ENCODE peak calls at places on chromosomes 12 and 14, in eight cellular contexts. J, Y, R, Q, V, P, N and K are unnamed samples.
A peak's percentile ranks its signal among the peaks of the same experiment; 100 is the strongest.

GRCh38 chr14:93019970-93020369 is 95.8 kb downstream of the ITPK1 start:
- DNase-seq in N (no peak), J (peak; percentile 92), R (no peak), V (no peak), Q (no peak), P (no peak), Y (no peak), K (no peak)

GRCh38 chr14:33414041-33414440 is 475.4 kb downstream of the NPAS3 start:
- DNase-seq in V (no peak), J (no peak), R (no peak), Y (no peak), N (no peak), Q (no peak), P (no peak), K (no peak)

GRCh38 chr14:96519970-96520369 is 17.8 kb downstream of the PAPOLA start:
- DNase-seq in J (no peak), P (no peak), Y (no peak), R (no peak), N (no peak), Q (no peak), V (no peak), K (no peak)

GRCh38 chr14:73058923-73059311 is 583 bp downstream of the RBM25 start:
- DNase-seq in R (no peak), P (no peak), Y (peak; percentile 67), J (peak; percentile 7), N (no peak), Q (peak; percentile 39), V (no peak), K (peak; percentile 35)

GRCh38 chr12:3836641-3837040 is 36.6 kb downstream of the PARP11 start:
- DNase-seq in Q (no peak), V (no peak), N (no peak), P (no peak), Y (no peak), R (no peak), J (no peak), K (no peak)

GRCh38 chr12:85874064-85874463 is at the start of gene NTS:
- DNase-seq in J (no peak), V (no peak), Y (no peak), R (no peak), Q (peak; percentile 29), P (no peak), N (no peak), K (no peak)

GRCh38 chr12:124387510-124387855 is 92.6 kb downstream of the RFLNA start:
- DNase-seq in R (peak; percentile 86), P (peak; percentile 61), Q (no peak), J (peak; percentile 37), V (no peak), N (no peak), Y (no peak), K (peak; percentile 30)

GRCh38 chr12:107748472-107748871 is 12.5 kb downstream of the PRDM4 start:
- DNase-seq in N (no peak), V (no peak), R (no peak), Q (no peak), J (no peak), Y (no peak), P (no peak), K (no peak)

GRCh38 chr12:70831538-70831937 is 89.0 kb downstream of the PTPRR start:
- DNase-seq in J (no peak), Y (no peak), N (no peak), V (no peak), Q (no peak), R (no peak), P (no peak), K (no peak)

GRCh38 chr14:49598479-49599301 is at the start of gene LRR1:
- DNase-seq in R (peak; percentile 83), V (peak; percentile 73), P (peak; percentile 91), Y (peak; percentile 89), Q (peak; percentile 91), N (peak; percentile 94), J (peak; percentile 76), K (peak; percentile 89)

DNA sequence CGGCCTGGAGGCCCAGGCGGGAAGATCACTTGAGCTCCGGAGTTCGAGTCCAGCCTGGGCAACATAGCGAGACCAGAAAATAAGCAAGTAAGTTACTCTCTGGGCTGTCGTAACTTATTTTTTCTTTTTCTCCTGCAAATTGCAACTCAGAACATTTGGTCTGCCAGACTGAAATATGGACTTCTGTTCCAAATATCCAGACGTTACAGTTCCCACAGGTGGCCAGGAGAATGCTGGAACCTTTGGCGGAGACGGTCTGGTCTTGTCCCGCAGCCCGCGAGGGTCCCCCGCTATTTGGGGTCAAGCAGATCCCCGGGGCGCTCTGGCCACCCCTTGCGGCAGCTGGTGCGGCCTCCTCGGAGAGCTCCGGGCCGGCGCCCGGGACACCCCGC is 488 bp upstream of the PLEKHH1 start:
- DNase-seq in P (no peak), Y (no peak), N (no peak), R (no peak), J (no peak), V (no peak), Q (no peak), K (no peak)
- TF ChIP-seq CTCF in P (no peak), Y (no peak), N (no peak), R (no peak), J (no peak), V (no peak), Q (no peak), K (no peak)

GRCh38 chr14:70148911-70149675 is 39.7 kb downstream of the SLC8A3 start:
- DNase-seq in P (no peak), Y (no peak), Q (no peak), N (no peak), J (no peak), R (no peak), V (no peak), K (no peak)
- TF ChIP-seq CTCF in P (no peak), Y (no peak), Q (no peak), N (no peak), J (no peak), R (no peak), V (no peak), K (no peak)

GRCh38 chr12:45183263-45183662 is 32.6 kb upstream of the ANO6 start:
- DNase-seq in J (peak; percentile 13), N (no peak), V (no peak), R (no peak), P (no peak), Q (peak; percentile 12), Y (no peak), K (no peak)
- TF ChIP-seq CTCF in J (peak; percentile 51), N (no peak), V (peak; percentile 49), R (peak; percentile 32), P (no peak), Q (peak; percentile 52), Y (peak; percentile 54), K (no peak)

GRCh38 chr14:43132441-43132840 is 1374.6 kb downstream of the FSCB start:
- DNase-seq in P (no peak), V (no peak), R (no peak), N (no peak), Y (no peak), Q (no peak), J (no peak), K (no peak)
- TF ChIP-seq CTCF in P (no peak), V (no peak), R (no peak), N (no peak), Y (no peak), Q (no peak), J (no peak), K (no peak)

GRCh38 chr12:116863275-116863767 is 17.9 kb downstream of the HRK start:
- DNase-seq in P (no peak), V (no peak), Q (peak; percentile 65), N (no peak), J (peak; percentile 52), R (no peak), Y (no peak), K (peak; percentile 24)
- TF ChIP-seq CTCF in P (peak; percentile 25), V (no peak), Q (peak; percentile 46), N (no peak), J (peak; percentile 59), R (no peak), Y (peak; percentile 73), K (peak; percentile 56)